ENCODE peak calls at places on chromosomes 13 and 19, in seven cellular contexts. B is lower leg skin, E is HCT116, Z is spleen, P is A549, Q is NB4, N is right lobe of liver. O is an unnamed sample.
A peak's percentile ranks its signal among the peaks of the same experiment; 100 is the strongest.

GRCh38 chr13:44364601-44365000 is 9.0 kb upstream of the SERP2 start:
- DNase-seq in B (no peak), E (peak; percentile 71), Z (no peak), P (peak; percentile 57), Q (no peak), N (peak; percentile 58), O (no peak)

GRCh38 chr13:51959773-51960172 is 51.5 kb downstream of the ATP7B start:
- DNase-seq in B (no peak), E (no peak), Z (no peak), P (no peak), Q (peak; percentile 31), N (no peak), O (no peak)

GRCh38 chr19:7482584-7483439 is 6.0 kb downstream of the PEX11G start:
- DNase-seq in B (no peak), E (peak; percentile 24), Z (no peak), P (no peak), Q (no peak), N (no peak), O (peak; percentile 43)

GRCh38 chr13:34034411-34034810 is 216.5 kb downstream of the RFC3 start:
- DNase-seq in B (no peak), E (no peak), Z (no peak), P (no peak), Q (no peak), N (no peak), O (no peak)

GRCh38 chr13:28636078-28636477 is 22.9 kb upstream of the POMP start:
- DNase-seq in B (no peak), E (no peak), Z (no peak), P (no peak), Q (no peak), N (no peak), O (no peak)

GRCh38 chr13:113002891-113003290 is 33.9 kb downstream of the MCF2L start:
- DNase-seq in B (no peak), E (no peak), Z (no peak), P (no peak), Q (no peak), N (no peak), O (no peak)

GRCh38 chr13:104385409-104385808 is 1319.2 kb upstream of the SLC10A2 start:
- DNase-seq in B (no peak), E (no peak), Z (no peak), P (no peak), Q (no peak), N (no peak), O (no peak)

GRCh38 chr13:87999791-88000190 is 328.6 kb downstream of the SLITRK5 start:
- DNase-seq in B (no peak), E (no peak), Z (no peak), P (no peak), Q (peak; percentile 33), N (no peak), O (no peak)

GRCh38 chr13:44280461-44280860 is 93.2 kb upstream of the SERP2 start:
- DNase-seq in B (no peak), E (no peak), Z (no peak), P (no peak), Q (no peak), N (no peak), O (no peak)

GRCh38 chr13:44734204-44734707 is 158.1 kb upstream of the TSC22D1 start:
- DNase-seq in B (no peak), E (no peak), Z (no peak), P (no peak), Q (no peak), N (no peak), O (peak; percentile 51)

GRCh38 chr19:42037649-42038048 is 32.4 kb downstream of the GRIK5 start:
- DNase-seq in B (no peak), E (no peak), Z (no peak), P (no peak), Q (no peak), N (no peak), O (no peak)

GRCh38 chr13:93775507-93776108 is 549.0 kb downstream of the GPC6 start:
- DNase-seq in B (no peak), E (no peak), Z (no peak), P (no peak), Q (no peak), N (no peak), O (no peak)

GRCh38 chr19:53432088-53432661 is 391 bp downstream of the ZNF761 start:
- DNase-seq in B (peak; percentile 19), E (no peak), Z (peak; percentile 83), P (peak; percentile 18), Q (peak; percentile 35), N (peak; percentile 46), O (peak; percentile 36)

GRCh38 chr13:111554539-111555267 is 234.3 kb downstream of the TEX29 start:
- DNase-seq in B (no peak), E (no peak), Z (peak; percentile 61), P (no peak), Q (no peak), N (no peak), O (no peak)

GRCh38 chr19:13056052-13056660 is 46.5 kb downstream of the LYL1 start:
- DNase-seq in B (peak; percentile 79), E (peak; percentile 64), Z (no peak), P (no peak), Q (no peak), N (no peak), O (no peak)

GRCh38 chr19:52891336-52891735 is 6.1 kb downstream of the ZNF320 start:
- DNase-seq in B (no peak), E (no peak), Z (no peak), P (no peak), Q (no peak), N (no peak), O (no peak)

GRCh38 chr13:33147832-33148231 is 131.6 kb downstream of the KL start:
- DNase-seq in B (no peak), E (no peak), Z (no peak), P (no peak), Q (no peak), N (no peak), O (no peak)

GRCh38 chr19:46022061-46022430 is 807 bp downstream of the PGLYRP1 start:
- DNase-seq in B (no peak), E (no peak), Z (no peak), P (no peak), Q (no peak), N (no peak), O (no peak)

GRCh38 chr19:21158523-21159135 is 16.8 kb downstream of the ZNF431 start:
- DNase-seq in B (no peak), E (no peak), Z (no peak), P (no peak), Q (no peak), N (no peak), O (no peak)

GRCh38 chr19:18716857-18717256 is 33.4 kb downstream of the CRTC1 start:
- DNase-seq in B (no peak), E (no peak), Z (no peak), P (no peak), Q (no peak), N (no peak), O (no peak)
- TF ChIP-seq POLR2A in B (no peak), E (no peak), Z (no peak), P (no peak), Q (no peak), N (no peak), O (no peak)

GRCh38 chr19:47719047-47719885 is 6.0 kb downstream of the EHD2 start:
- DNase-seq in B (peak; percentile 91), E (no peak), Z (peak; percentile 81), P (peak; percentile 91), Q (peak; percentile 22), N (peak; percentile 58), O (peak; percentile 94)
- TF ChIP-seq POLR2A in B (no peak), E (no peak), Z (no peak), P (no peak), Q (no peak), N (no peak), O (no peak)

GRCh38 chr19:36139120-36139472 is 770 bp upstream of the CAPNS1 start:
- DNase-seq in B (no peak), E (no peak), Z (no peak), P (no peak), Q (no peak), N (no peak), O (no peak)

GRCh38 chr19:36140289-36141038 is 598 bp downstream of the CAPNS1 start:
- DNase-seq in B (no peak), E (no peak), Z (no peak), P (peak; percentile 89), Q (peak; percentile 71), N (peak; percentile 64), O (peak; percentile 57)

GRCh38 chr19:36142046-36142445 is 2.2 kb downstream of the CAPNS1 start:
- DNase-seq in B (no peak), E (no peak), Z (no peak), P (no peak), Q (no peak), N (no peak), O (no peak)

GRCh38 chr19:36141039-36141914 is 1.4 kb downstream of the CAPNS1 start:
- DNase-seq in B (peak; percentile 89), E (peak; percentile 83), Z (peak; percentile 95), P (peak; percentile 96), Q (peak; percentile 74), N (peak; percentile 89), O (peak; percentile 93)

DNA sequence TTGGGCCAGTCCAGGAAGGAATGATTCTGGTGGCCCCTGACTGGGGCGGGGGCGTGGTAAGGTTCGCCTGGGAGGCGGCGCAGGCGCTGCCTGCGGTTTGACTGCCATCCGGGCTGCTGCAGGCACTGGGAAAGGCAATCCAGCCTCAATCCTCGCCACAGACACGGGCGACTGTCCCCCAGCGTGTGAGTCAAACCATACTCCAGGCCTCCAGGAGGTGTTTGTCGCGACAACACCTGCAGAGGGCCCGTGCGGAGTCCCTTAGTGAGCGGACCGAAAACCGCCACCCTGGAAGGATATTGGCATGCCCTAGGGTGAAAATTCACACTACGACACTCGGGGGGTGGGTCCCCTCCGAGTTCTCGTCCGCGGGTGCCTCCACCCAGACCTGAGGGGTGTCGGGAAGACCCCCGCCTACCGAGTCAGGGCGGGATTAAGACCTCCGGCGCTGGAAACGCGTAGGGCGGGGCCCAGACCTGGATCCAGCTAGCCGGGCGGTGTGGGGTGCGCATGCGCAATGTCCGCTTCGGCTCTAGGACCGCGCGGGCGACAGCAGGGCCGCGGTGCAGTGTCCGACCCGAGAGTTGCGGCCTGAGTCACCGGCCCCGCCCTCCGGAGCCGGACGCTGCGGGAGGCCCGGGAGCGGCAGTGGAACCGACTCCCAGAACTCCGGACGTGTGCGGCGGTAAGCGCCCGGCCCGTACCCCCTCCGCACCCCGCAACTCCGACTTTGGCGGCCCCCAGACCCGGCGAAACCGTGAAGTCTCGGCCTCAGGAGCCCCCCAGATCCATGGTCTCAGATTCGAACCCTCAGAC is at the start of gene CAPNS1:
- DNase-seq in B (peak; percentile 95), E (peak; percentile 95), Z (peak; percentile 99), P (peak; percentile 99), Q (peak; percentile 94), N (peak; percentile 99), O (peak; percentile 97)
- TF ChIP-seq POLR2A in B (no peak), E (peak; percentile 58), Z (no peak), P (peak; percentile 83), Q (peak; percentile 64), N (peak; percentile 97), O (peak; percentile 84)

DNA sequence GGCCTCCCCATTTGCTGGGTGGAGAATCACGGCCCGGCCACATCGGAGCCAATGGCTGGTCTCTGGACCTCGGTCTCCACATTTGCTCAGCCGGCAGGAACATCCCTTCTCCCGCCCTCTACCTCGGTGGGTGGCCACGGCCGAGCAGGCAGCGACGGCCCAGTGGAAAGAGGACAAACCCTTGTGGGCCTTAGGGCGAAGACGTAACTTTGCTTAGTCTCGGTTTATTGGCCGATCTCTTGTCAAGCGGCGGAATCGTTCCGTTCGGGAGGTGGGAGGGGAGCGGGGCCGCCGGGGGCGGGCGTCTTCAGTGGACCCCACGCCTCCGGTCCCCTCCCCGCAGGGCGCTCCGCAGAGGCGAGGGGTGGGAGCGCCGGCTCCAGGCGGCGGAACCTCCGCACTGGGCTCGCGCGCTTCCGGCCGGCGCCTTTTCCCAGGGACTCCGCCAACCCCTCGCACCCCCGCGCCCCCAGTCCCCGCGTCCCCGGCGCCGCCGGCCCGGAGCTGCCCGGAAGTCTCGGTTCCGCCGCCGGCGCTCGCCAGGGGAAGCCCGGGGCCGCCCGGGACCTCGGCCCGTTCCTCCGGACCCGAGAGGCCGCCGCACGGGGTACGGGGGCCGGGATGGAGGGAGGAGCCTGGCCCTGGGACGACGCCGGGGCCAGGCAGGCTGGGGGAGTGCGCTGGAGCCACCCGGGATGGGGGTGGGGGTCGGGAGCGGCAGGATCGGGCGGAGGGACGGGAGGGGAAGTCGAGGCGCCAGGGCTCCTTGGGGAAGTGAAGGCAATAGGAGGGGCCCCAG is at the start of gene ZNF580:
- DNase-seq in B (no peak), E (no peak), Z (peak; percentile 92), P (peak; percentile 77), Q (peak; percentile 72), N (peak; percentile 72), O (peak; percentile 66)
- TF ChIP-seq POLR2A in B (no peak), E (peak; percentile 22), Z (no peak), P (peak; percentile 47), Q (no peak), N (peak; percentile 9), O (no peak)

O was measured in adrenal gland.